ENCODE peak calls at places on chromosome 11, in four cellular contexts. P, A, I and Y are unnamed samples.

GRCh38 chr11:105854269-105854668 is 167.8 kb downstream of the MSANTD4 start:
- DNase-seq in P (no peak), A (no peak), I (no peak), Y (no peak)

GRCh38 chr11:2750601-2751522 is 51.1 kb upstream of the KCNQ1OT1 start:
- DNase-seq in P (peak; percentile 40), A (no peak), I (no peak), Y (peak; percentile 62)

GRCh38 chr11:8638300-8638699 is 44.2 kb downstream of the TRIM66 start:
- DNase-seq in P (no peak), A (peak; percentile 49), I (no peak), Y (no peak)

GRCh38 chr11:12541588-12542151 is 132.6 kb upstream of the TEAD1 start:
- DNase-seq in P (no peak), A (no peak), I (no peak), Y (no peak)

GRCh38 chr11:120401506-120401905 is 65.3 kb downstream of the ARHGEF12 start:
- DNase-seq in P (no peak), A (no peak), I (no peak), Y (no peak)

GRCh38 chr11:111454561-111455192 is 57.5 kb downstream of the BTG4 start:
- DNase-seq in P (no peak), A (peak; percentile 78), I (no peak), Y (no peak)

GRCh38 chr11:8830641-8831040 is 80.3 kb upstream of the AKIP1 start:
- DNase-seq in P (no peak), A (no peak), I (no peak), Y (no peak)

GRCh38 chr11:74925281-74925680 is 23.6 kb downstream of the XRRA1 start:
- DNase-seq in P (no peak), A (no peak), I (no peak), Y (no peak)

GRCh38 chr11:82080160-82080559 is 653.5 kb downstream of the FAM181B start:
- DNase-seq in P (no peak), A (no peak), I (no peak), Y (no peak)

GRCh38 chr11:14643697-14644395 is at the start of gene PDE3B:
- DNase-seq in P (peak; percentile 84), A (peak; percentile 93), I (no peak), Y (peak; percentile 30)

GRCh38 chr11:17563961-17564686 is 17.1 kb downstream of the OTOG start:
- DNase-seq in P (no peak), A (no peak), I (no peak), Y (no peak)
- TF ChIP-seq EP300 in P (no peak), A (no peak), I (no peak), Y (no peak)

GRCh38 chr11:68121067-68121899 is at the start of gene CHKA:
- DNase-seq in P (peak; percentile 96), A (peak; percentile 98), I (peak; percentile 87), Y (peak; percentile 95)

GRCh38 chr11:68118753-68119448 is 2.3 kb downstream of the CHKA start:
- DNase-seq in P (peak; percentile 56), A (peak; percentile 9), I (no peak), Y (no peak)

GRCh38 chr11:68122936-68123539 is 1.9 kb upstream of the CHKA start:
- DNase-seq in P (peak; percentile 80), A (no peak), I (no peak), Y (no peak)

GRCh38 chr11:68117896-68118470 is 3.2 kb downstream of the CHKA start:
- DNase-seq in P (no peak), A (no peak), I (no peak), Y (no peak)

DNA sequence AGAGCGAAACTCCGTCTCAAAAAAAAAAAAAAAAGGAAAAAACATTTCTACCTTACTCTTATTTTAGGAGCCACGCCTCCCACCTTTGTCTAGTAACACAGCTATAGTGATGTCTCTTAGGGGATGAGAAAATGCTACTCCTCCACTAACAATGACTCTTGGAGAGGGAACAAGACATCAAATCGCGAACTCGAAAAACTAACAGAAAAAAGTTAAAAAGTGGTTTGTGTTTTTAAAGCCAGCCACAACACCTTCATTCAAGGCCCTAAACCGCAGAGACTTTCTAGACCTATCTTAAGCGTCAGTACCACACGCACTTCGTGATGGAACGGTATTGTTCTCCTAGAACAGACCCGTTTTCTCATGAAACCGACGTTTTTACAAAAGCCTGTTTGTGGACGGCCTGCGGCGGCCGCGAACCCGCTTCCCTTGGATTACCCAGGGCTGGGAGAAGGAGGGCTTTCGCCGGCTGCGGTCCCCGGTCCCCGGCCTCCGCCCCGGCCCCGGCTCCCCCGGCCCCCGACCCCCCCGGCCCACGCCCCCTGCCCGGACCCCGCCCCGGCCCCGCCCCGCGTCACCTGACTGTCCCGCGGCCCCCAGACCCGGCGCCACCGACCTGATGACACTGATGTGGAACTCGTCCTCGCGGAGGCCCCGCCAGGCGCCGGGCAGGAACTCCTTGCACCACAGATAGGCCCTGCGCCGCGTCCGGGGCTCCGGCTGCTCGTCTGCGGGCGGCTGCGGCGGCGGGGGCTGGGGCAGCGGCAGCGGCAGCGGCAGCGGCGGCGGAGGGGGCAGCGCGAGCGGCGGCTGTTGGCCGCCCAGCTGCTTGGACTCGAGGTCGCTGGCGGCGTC is 749 bp downstream of the CHKA start:
- DNase-seq in P (no peak), A (peak; percentile 52), I (peak; percentile 46), Y (peak; percentile 70)
- TF ChIP-seq EP300 in P (no peak), A (no peak), I (peak; percentile 12), Y (no peak)

GRCh38 chr11:57712256-57713150 is at the start of gene TMX2:
- DNase-seq in P (peak; percentile 93), A (peak; percentile 93), I (peak; percentile 82), Y (peak; percentile 89)
- TF ChIP-seq EP300 in P (no peak), A (no peak), I (peak; percentile 80), Y (no peak)

DNA sequence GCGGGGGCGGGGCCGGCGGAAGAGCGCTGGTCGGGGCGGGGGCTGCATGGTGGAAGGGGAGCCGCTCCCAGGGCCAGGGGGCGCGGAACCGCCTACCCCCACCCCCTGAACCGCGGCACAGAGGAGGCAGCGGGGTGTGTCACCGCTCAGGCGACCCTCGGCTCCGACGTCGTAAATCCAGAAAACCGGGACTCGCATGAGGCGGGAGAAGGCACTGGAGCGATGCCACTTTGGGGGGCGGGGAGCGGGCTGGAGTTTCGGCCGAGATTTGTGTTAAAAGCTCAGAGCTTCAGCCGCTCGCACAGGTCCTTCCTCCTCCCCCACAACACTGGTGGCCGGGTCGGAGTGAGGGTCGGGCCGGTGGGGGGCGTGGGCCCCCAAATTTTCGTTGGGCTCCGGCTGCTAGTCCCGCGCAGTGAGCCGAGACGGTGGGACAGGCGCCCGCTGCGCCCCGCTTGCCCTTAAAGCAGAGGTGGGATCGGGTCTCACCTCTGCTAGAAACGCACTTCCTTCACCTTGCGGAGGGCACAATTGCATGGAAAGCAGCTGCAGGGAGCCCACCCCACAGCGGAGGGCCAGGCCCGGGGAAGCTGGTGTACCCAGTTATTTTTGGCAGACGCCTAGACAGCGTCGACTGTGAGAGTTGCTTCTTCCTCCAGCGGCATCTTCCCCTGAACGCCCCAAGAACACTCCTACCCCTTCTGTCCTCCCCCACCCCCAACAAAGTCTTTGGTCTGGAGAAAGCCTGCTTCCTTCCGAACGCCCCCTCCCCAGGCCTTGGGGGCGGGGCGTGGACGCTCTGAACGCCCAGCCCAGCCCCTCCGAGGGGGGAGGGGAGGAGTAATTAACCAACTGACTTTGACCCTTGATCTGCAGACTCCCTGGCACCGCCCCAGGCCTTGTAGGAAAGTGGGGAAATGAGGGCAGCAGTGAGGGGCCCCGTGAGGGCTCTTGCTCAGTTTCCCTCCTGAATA is 1.1 kb downstream of the OVOL1 start:
- DNase-seq in P (peak; percentile 42), A (no peak), I (no peak), Y (no peak)
- TF ChIP-seq EP300 in P (no peak), A (no peak), I (no peak), Y (no peak)

DNA sequence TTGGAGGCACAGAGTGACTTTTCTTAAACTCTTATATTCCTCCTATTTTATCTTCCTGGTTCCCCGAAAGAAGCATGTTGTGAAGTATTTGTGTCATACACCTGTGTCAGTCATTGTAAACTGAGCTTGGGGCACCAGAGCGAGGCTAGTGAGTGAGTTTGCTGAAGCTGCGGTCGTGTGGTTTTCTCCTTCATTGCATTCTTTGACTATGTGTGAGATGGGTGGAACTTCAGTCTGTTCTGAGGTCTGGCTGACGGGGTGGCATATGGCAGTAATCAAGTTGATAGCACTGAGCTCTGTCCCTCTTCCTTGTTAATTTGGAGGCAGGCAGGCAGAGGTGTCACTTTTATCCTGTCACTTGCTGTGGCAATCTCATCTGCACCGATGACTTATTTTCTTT is 4.2 kb downstream of the VPS26B start:
- DNase-seq in P (no peak), A (no peak), I (no peak), Y (no peak)
- TF ChIP-seq EP300 in P (no peak), A (no peak), I (no peak), Y (no peak)

GRCh38 chr11:33207408-33207985 is 46.2 kb upstream of the CSTF3 start:
- DNase-seq in P (peak; percentile 26), A (peak; percentile 54), I (no peak), Y (no peak)
- TF ChIP-seq EP300 in P (no peak), A (peak; percentile 10), I (no peak), Y (no peak)

GRCh38 chr11:35118906-35119305 is 20.1 kb upstream of the CD44 start:
- DNase-seq in P (no peak), A (no peak), I (no peak), Y (no peak)
- TF ChIP-seq EP300 in P (no peak), A (no peak), I (no peak), Y (no peak)

GRCh38 chr11:116207349-116207748 is 565.4 kb downstream of the BUD13 start:
- DNase-seq in P (no peak), A (no peak), I (no peak), Y (no peak)
- TF ChIP-seq EP300 in P (no peak), A (no peak), I (no peak), Y (no peak)